ENCODE peak calls at places on chromosome 19, in six cellular contexts. H is esophagus squamous epithelium, B is AG10803, T is heart left ventricle, X is HCT116, I is AG04450. D is an unnamed sample.

GRCh38 chr19:16013851-16014840 is 62.1 kb upstream of the TPM4 start:
- DNase-seq in I (no peak), X (no peak), B (no peak), H (no peak), T (no peak), D (no peak)

GRCh38 chr19:1066748-1067340 is at the start of gene ARHGAP45:
- DNase-seq in T (peak), I (no peak), X (no peak), H (no peak), B (no peak), D (no peak)

GRCh38 chr19:22545751-22546150 is 88.4 kb upstream of the ZNF492 start:
- DNase-seq in B (no peak), X (peak), I (no peak), H (no peak), T (no peak), D (no peak)

GRCh38 chr19:14979136-14979497 is 547 bp downstream of the SLC1A6 start:
- DNase-seq in T (no peak), X (no peak), B (no peak), I (no peak), H (no peak), D (no peak)

GRCh38 chr19:13117176-13117771 is 734 bp upstream of the TRMT1 start:
- DNase-seq in T (no peak), X (peak), B (no peak), H (no peak), I (no peak), D (no peak)

GRCh38 chr19:30565680-30566079 is 193.5 kb downstream of the ZNF536 start:
- DNase-seq in H (no peak), B (no peak), X (no peak), I (no peak), T (no peak), D (no peak)

GRCh38 chr19:42197375-42197817 is 20.1 kb downstream of the DEDD2 start:
- DNase-seq in T (no peak), X (no peak), H (no peak), B (no peak), I (no peak), D (no peak)

GRCh38 chr19:1113278-1113985 is 9.6 kb downstream of the GPX4 start:
- DNase-seq in T (peak), H (peak), I (peak), X (peak), B (peak), D (peak)

GRCh38 chr19:13099073-13099999 is 3.3 kb downstream of the LYL1 start:
- DNase-seq in I (no peak), X (no peak), B (peak), T (peak), H (no peak), D (no peak)

GRCh38 chr19:41893899-41894298 is 10.9 kb downstream of the ARHGEF1 start:
- DNase-seq in B (no peak), I (no peak), X (no peak), H (no peak), T (no peak), D (no peak)

GRCh38 chr19:13022111-13022858 is 27.0 kb downstream of the NFIX start:
- DNase-seq in B (peak), T (no peak), X (no peak), H (no peak), I (peak), D (no peak)

DNA sequence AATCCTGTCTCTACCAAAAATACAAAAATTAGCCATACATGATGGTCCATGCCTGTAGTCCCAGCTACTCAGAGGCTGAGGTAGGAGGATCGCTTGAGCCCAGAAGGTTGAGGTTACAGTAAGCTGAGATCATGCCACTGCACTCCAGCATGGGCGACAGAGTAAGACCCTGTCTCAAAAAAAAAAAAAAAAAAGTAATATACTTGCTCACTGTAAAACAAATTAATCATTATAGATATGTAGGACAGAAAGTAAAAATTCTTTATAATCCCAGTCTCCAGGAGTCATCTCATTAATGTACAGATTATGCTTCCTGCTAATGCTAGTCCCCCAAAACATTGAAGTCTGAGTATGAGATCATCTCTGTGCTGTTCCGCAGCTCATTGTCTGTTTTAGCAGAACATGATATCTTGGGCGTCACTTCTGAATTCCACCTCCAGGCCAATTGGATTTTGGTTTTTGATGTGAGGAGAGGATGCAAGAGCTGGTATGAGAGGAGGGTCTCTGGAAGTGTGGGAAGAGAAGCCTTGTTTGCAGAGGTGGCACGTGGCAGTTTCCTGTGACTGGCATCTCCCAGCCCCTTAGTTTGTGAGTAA is 75.4 kb upstream of the NPAS1 start:
- DNase-seq in I (no peak), B (no peak), H (no peak), X (no peak), T (no peak), D (no peak)
- H3K4me3 ChIP-seq in I (no peak), B (peak), H (no peak), X (no peak), T (no peak), D (no peak)

GRCh38 chr19:54159352-54160181 is at the start of gene LENG1:
- DNase-seq in B (peak), I (peak), H (peak), T (peak), X (peak), D (peak)
- TF ChIP-seq CTCF in B (peak), I (peak), H (peak), T (peak), X (no peak), D (peak)

GRCh38 chr19:17605117-17605516 is 49.7 kb downstream of the COLGALT1 start:
- DNase-seq in B (no peak), X (no peak), I (no peak), T (no peak), H (no peak), D (no peak)

GRCh38 chr19:17604372-17605025 is 49.0 kb downstream of the COLGALT1 start:
- DNase-seq in T (no peak), H (no peak), I (no peak), B (no peak), X (no peak), D (no peak)

GRCh38 chr19:17605761-17606745 is 50.6 kb downstream of the COLGALT1 start:
- DNase-seq in H (peak), B (peak), I (no peak), T (peak), X (peak), D (peak)

GRCh38 chr19:17607936-17608335 is 52.5 kb downstream of the COLGALT1 start:
- DNase-seq in X (no peak), H (no peak), B (no peak), T (no peak), I (no peak), D (no peak)

GRCh38 chr19:17606786-17607185 is 51.3 kb downstream of the COLGALT1 start:
- DNase-seq in H (no peak), B (no peak), T (no peak), X (no peak), I (no peak), D (no peak)
- H3K4me3 ChIP-seq in H (peak), B (no peak), T (no peak), X (no peak), I (no peak), D (peak)

GRCh38 chr19:38093154-38093553 is 130.9 kb downstream of the DPF1 start:
- DNase-seq in I (no peak), H (no peak), T (no peak), B (no peak), X (no peak), D (no peak)

GRCh38 chr19:38100589-38100988 is 123.4 kb downstream of the DPF1 start:
- DNase-seq in B (no peak), H (no peak), T (no peak), I (no peak), X (no peak), D (no peak)

GRCh38 chr19:38093587-38093986 is 130.4 kb downstream of the DPF1 start:
- DNase-seq in I (no peak), B (no peak), H (no peak), X (no peak), T (no peak), D (no peak)

GRCh38 chr19:38099966-38100365 is 124.1 kb downstream of the DPF1 start:
- DNase-seq in T (no peak), B (no peak), H (no peak), I (no peak), X (no peak), D (no peak)

DNA sequence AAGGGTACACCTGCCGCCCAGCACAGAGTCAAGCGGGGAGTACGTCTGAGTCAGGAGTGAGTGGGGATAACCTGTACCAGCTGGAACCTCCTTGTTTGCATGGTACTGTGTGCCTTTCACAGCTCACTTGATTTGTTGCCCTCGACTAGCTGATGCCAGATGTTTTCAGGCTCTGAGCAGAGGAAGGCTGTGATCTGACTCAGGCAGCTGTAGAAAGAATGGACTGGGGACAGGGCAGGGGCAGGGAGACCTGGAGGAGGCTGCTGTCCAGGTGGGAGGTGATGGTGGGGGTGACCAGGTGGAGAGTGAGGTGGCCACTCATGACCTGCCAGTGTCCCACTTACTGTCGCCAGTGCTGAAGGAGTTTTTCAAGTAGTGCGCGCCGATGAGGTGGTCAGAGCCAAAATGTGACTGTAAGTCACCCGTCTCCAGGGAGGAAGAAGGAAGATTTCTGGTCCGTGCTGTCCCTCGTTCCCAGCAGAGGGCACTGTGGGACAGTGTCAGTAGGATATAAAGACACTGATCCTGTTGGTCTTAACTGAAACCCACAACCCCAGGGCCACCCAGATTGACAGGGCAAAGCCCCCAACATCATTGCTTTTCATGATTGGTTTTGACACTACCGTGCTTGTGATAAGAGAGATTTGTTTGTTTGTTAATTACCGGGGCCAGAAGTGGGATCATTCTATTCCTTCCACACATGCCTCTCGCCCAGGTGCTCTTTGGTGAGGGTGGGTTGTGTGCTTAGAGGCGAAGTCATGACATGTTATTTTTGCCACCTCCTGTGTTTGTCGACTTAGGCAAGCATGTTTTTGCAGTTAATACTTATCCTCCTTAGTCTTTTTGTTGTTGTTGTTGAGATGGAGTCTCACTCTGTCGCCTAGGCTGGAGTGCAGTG is 128.4 kb downstream of the DPF1 start:
- DNase-seq in I (no peak), T (peak), X (peak), B (peak), H (no peak), D (peak)
- TF ChIP-seq CTCF in I (peak), T (peak), X (no peak), B (peak), H (peak), D (peak)

DNA sequence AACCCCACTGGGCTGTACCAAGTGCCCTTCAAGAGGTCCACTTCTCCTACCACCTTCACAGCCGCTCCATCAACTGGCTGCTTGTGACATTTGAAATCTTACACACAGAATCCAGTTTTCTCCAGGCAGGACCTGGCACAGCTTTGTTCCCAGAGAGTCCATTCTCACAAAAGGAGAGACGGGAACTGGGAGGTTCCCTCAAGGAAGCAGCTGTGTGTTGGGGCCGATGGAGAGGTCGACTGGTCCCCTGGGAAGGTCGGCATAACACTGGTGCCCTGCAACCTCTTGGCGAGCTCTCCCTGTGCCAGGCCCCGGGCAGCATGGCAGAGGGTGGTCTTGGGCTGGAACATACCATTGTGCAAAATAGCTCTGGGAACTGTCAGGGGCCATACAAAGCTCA is 21.5 kb downstream of the ELL start:
- DNase-seq in T (no peak), B (no peak), H (no peak), X (no peak), I (no peak), D (no peak)
- H3K4me3 ChIP-seq in T (no peak), B (no peak), H (no peak), X (no peak), I (no peak), D (no peak)

DNA sequence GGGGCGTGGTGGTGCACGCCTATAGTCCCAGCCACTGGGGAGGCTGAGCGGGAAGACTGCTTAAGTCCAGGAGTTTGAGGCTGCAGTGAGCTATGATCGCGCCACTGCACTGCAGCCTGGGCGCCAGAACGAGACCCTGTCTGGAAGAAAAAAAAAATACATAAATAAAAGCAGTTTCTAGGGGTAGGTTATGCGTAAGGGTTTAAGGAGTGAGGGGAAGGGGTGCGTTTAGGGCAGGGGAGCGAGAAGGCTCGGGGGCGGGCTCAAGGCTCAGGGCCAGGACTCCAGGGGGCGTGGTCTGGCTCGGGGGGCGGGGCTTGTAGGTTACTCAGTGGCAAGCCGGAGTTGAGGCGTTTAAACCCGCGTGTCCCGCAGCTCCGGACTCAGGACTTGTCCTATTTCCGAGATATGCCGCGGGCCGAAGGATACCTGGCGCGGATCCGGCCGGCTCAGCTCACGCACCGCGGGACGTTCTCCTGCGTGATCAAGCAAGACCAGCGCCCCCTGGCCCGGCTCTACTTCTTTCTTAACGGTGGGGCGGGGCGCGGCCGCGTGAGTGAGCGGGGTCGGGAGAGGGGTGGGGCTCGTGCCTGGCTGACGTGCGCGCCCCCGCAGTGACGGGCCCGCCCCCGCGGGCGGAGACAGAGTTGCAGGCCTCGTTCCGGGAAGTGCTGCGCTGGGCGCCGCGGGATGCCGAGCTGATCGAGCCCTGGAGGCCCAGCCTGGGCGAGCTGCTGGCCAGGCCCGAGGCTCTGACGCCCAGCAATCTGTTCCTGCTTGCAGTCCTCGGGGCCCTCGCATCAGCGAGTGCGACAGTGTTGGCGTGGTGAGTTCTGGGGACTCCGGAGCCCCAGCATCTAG is 10.8 kb downstream of the SPACA6 start:
- DNase-seq in H (peak), B (peak), T (peak), I (peak), X (peak), D (peak)
- TF ChIP-seq CTCF in H (peak), B (peak), T (peak), I (peak), X (no peak), D (peak)

DNA sequence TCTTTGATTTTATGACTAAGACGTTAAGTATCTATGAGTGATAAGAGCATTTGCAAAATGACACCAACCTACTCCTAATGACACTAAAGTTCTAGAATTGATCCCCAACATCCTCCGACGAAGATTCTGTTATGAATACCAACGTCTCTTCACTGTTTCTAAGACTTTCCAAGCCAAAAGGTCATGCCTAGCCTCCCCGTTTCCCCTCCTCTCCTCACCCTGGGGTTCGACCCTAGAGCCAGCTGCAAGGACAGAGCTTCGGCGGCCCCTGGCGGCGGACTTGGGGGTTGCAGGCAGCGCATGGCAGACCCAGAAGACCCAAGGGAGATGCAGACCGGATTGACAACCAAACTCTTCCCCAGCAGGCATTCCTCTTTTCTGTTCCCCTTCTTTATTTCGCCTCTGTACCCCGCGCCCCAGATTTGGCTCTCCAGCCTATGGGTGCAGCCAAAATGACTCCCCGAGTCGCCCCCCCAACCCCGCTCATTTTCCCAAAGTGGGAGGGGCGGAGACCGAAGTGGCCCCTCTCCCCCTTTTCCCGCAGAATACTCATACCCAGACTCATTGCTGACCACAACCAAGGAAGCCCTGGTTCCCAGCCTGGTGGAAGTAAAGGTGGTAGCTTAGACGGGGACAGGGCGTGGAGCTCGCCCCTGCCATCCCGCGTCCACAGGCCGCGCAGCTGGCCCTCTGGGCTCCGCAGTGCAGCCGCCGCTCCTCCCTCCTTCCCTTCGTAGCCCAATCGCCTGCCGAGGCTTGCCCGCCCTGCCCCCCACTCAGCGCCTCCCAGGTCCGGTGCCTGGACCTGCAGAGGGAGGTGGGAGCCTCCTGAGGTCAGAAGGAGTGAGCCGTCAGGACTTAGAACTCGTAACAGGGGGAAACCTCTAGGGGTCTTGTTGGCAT is 4.1 kb upstream of the EML2 start:
- DNase-seq in T (peak), H (peak), I (peak), X (peak), B (peak), D (no peak)
- H3K4me3 ChIP-seq in T (no peak), H (no peak), I (peak), X (peak), B (no peak), D (no peak)